ENCODE peak calls at places on chromosomes 7 and 10, in five cellular contexts. One of them, this sample, is unnamed.

GRCh38 chr10:29377333-29377961 is 88.6 kb downstream of the LYZL1 start:
- DNase-seq in CD8-positive, alpha-beta T cell: no peak
- DNase-seq in Panc1: no peak
- DNase-seq in A549: peak; percentile 21
- DNase-seq in PC-3: peak; percentile 33
- DNase-seq in this sample: no peak

GRCh38 chr7:44985033-44985695 is 6.3 kb upstream of the MYO1G start:
- DNase-seq in A549: no peak
- DNase-seq in Panc1: no peak
- DNase-seq in CD8-positive, alpha-beta T cell: no peak
- DNase-seq in PC-3: no peak
- DNase-seq in this sample: no peak

GRCh38 chr7:142788303-142789286 is 17.8 kb downstream of the PRSS2 start:
- DNase-seq in CD8-positive, alpha-beta T cell: no peak
- DNase-seq in Panc1: no peak
- DNase-seq in PC-3: no peak
- DNase-seq in A549: no peak
- DNase-seq in this sample: no peak

GRCh38 chr10:95485445-95485844 is 75.7 kb downstream of the SORBS1 start:
- DNase-seq in A549: no peak
- DNase-seq in PC-3: no peak
- DNase-seq in Panc1: no peak
- DNase-seq in CD8-positive, alpha-beta T cell: no peak
- DNase-seq in this sample: no peak

GRCh38 chr10:17227367-17228080 is 517 bp upstream of the VIM start:
- DNase-seq in PC-3: no peak
- DNase-seq in Panc1: no peak
- DNase-seq in CD8-positive, alpha-beta T cell: peak; percentile 34
- DNase-seq in A549: peak; percentile 34
- DNase-seq in this sample: no peak

GRCh38 chr7:42059275-42059674 is 177.7 kb downstream of the GLI3 start:
- DNase-seq in CD8-positive, alpha-beta T cell: no peak
- DNase-seq in A549: no peak
- DNase-seq in PC-3: no peak
- DNase-seq in Panc1: no peak
- DNase-seq in this sample: no peak

GRCh38 chr10:78437407-78437768 is 403.7 kb downstream of the RPS24 start:
- DNase-seq in A549: no peak
- DNase-seq in CD8-positive, alpha-beta T cell: no peak
- DNase-seq in PC-3: no peak
- DNase-seq in Panc1: no peak
- DNase-seq in this sample: no peak

GRCh38 chr10:118571123-118571522 is 24.3 kb downstream of the PRLHR start:
- DNase-seq in Panc1: no peak
- DNase-seq in PC-3: no peak
- DNase-seq in CD8-positive, alpha-beta T cell: no peak
- DNase-seq in A549: no peak
- DNase-seq in this sample: no peak

GRCh38 chr7:35185908-35186731 is 67.8 kb downstream of the TBX20 start:
- DNase-seq in A549: peak; percentile 84
- DNase-seq in PC-3: no peak
- DNase-seq in CD8-positive, alpha-beta T cell: no peak
- DNase-seq in Panc1: no peak
- DNase-seq in this sample: peak; percentile 68

GRCh38 chr10:77305650-77306632 is 331.7 kb downstream of the KCNMA1 start:
- DNase-seq in PC-3: peak; percentile 98
- DNase-seq in CD8-positive, alpha-beta T cell: no peak
- DNase-seq in Panc1: no peak
- DNase-seq in A549: no peak
- DNase-seq in this sample: no peak

GRCh38 chr10:70500812-70501301 is 22.3 kb downstream of the PALD1 start:
- DNase-seq in PC-3: no peak
- DNase-seq in CD8-positive, alpha-beta T cell: no peak
- DNase-seq in A549: no peak
- DNase-seq in Panc1: no peak
- DNase-seq in this sample: no peak

GRCh38 chr10:102300289-102300843 is 55.0 kb downstream of the GBF1 start:
- DNase-seq in CD8-positive, alpha-beta T cell: no peak
- DNase-seq in Panc1: no peak
- DNase-seq in A549: no peak
- DNase-seq in PC-3: peak; percentile 18
- DNase-seq in this sample: no peak

GRCh38 chr7:140375808-140376730 is 22.3 kb downstream of the SLC37A3 start:
- DNase-seq in A549: no peak
- DNase-seq in Panc1: no peak
- DNase-seq in CD8-positive, alpha-beta T cell: no peak
- DNase-seq in PC-3: no peak
- DNase-seq in this sample: no peak

GRCh38 chr7:33547880-33548279 is 357.5 kb upstream of the BMPER start:
- DNase-seq in CD8-positive, alpha-beta T cell: no peak
- DNase-seq in Panc1: no peak
- DNase-seq in PC-3: no peak
- DNase-seq in A549: no peak
- DNase-seq in this sample: no peak

GRCh38 chr7:81604075-81604807 is 165.6 kb downstream of the HGF start:
- DNase-seq in Panc1: no peak
- DNase-seq in A549: peak; percentile 34
- DNase-seq in CD8-positive, alpha-beta T cell: no peak
- DNase-seq in PC-3: peak; percentile 89
- DNase-seq in this sample: no peak

GRCh38 chr10:43437141-43437860 is 390 bp downstream of the ZNF487 start:
- DNase-seq in A549: peak; percentile 34
- DNase-seq in Panc1: no peak
- DNase-seq in PC-3: peak; percentile 12
- DNase-seq in CD8-positive, alpha-beta T cell: no peak
- DNase-seq in this sample: no peak

GRCh38 chr10:1058017-1058416 is 1.8 kb downstream of the WDR37 start:
- DNase-seq in CD8-positive, alpha-beta T cell: no peak
- DNase-seq in A549: no peak
- DNase-seq in Panc1: no peak
- DNase-seq in PC-3: no peak
- DNase-seq in this sample: no peak

GRCh38 chr7:2275101-2275500 is 33.1 kb downstream of the NUDT1 start:
- DNase-seq in PC-3: no peak
- DNase-seq in Panc1: no peak
- DNase-seq in A549: no peak
- DNase-seq in CD8-positive, alpha-beta T cell: no peak
- DNase-seq in this sample: no peak
- TF ChIP-seq CTCF in PC-3: no peak
- TF ChIP-seq CTCF in Panc1: no peak
- TF ChIP-seq CTCF in A549: no peak
- TF ChIP-seq CTCF in CD8-positive, alpha-beta T cell: no peak
- TF ChIP-seq CTCF in this sample: no peak

DNA sequence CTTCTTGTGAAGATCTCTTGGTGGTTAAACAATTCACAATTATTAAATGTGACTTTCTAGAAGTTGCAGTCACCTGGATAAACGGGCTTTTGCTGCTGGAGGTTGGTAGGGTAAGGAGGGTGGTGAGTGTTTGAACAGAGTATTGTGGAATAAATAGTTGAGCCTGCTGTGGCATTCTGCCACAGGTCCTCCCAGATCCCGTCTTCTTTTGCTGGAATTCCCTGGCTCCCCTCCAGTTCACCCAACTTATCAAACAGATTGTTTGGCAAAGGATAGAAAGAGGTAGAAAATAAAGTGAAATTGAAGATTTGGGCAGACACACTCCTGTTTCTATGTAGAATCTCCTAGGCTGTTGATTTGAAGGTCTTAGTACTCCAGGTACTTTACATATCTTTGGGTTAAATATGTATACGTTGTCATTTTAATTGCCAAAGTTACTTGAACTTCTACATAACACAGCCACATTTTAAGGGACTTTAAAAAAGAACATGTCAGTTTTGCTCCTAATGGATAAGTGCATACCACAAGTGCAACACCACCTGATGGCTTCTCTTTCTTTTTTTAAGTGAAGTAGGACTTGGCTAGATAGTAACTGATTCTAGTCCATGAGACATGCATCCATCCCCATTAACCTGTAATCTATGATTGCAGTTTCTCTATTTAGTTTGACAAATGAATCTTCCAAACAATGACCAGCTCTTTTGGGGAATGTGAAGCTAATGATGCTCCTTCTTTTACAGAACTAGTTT is 83.0 kb downstream of the ARL4A start:
- DNase-seq in CD8-positive, alpha-beta T cell: no peak
- DNase-seq in A549: peak; percentile 36
- DNase-seq in Panc1: no peak
- DNase-seq in PC-3: peak; percentile 81
- DNase-seq in this sample: no peak
- H3K4me3 ChIP-seq in CD8-positive, alpha-beta T cell: no peak overlapping the region
- H3K4me3 ChIP-seq in A549: no peak overlapping the region
- H3K4me3 ChIP-seq in Panc1: no peak overlapping the region
- H3K4me3 ChIP-seq in PC-3: no peak overlapping the region
- H3K4me3 ChIP-seq in this sample: no peak overlapping the region

GRCh38 chr7:151506901-151507382 is 12.8 kb downstream of the RHEB start:
- DNase-seq in Panc1: no peak
- DNase-seq in CD8-positive, alpha-beta T cell: no peak
- DNase-seq in A549: peak; percentile 31
- DNase-seq in PC-3: peak; percentile 54
- DNase-seq in this sample: no peak
- H3K27ac ChIP-seq in Panc1: peak overlapping the region; percentile 12
- H3K27ac ChIP-seq in CD8-positive, alpha-beta T cell: no peak overlapping the region
- H3K27ac ChIP-seq in A549: peak overlapping the region; percentile 9
- H3K27ac ChIP-seq in PC-3: peak overlapping the region; percentile 2
- H3K27ac ChIP-seq in this sample: peak overlapping the region; percentile 40

GRCh38 chr7:150323682-150324365 is 479 bp upstream of the ACTR3C start:
- DNase-seq in Panc1: no peak
- DNase-seq in PC-3: peak; percentile 8
- DNase-seq in A549: no peak
- DNase-seq in CD8-positive, alpha-beta T cell: no peak
- DNase-seq in this sample: no peak

GRCh38 chr7:150322114-150322832 is 882 bp upstream of the LRRC61 start:
- DNase-seq in A549: no peak
- DNase-seq in PC-3: no peak
- DNase-seq in Panc1: no peak
- DNase-seq in CD8-positive, alpha-beta T cell: peak; percentile 37
- DNase-seq in this sample: no peak

GRCh38 chr7:150324366-150324961 is 1.1 kb upstream of the ACTR3C start:
- DNase-seq in CD8-positive, alpha-beta T cell: no peak
- DNase-seq in A549: no peak
- DNase-seq in PC-3: no peak
- DNase-seq in Panc1: no peak
- DNase-seq in this sample: peak; percentile 56

GRCh38 chr7:150321788-150322113 is 1.4 kb upstream of the LRRC61 start:
- DNase-seq in A549: no peak
- DNase-seq in CD8-positive, alpha-beta T cell: no peak
- DNase-seq in Panc1: no peak
- DNase-seq in PC-3: no peak
- DNase-seq in this sample: peak; percentile 58

GRCh38 chr7:150322833-150323681 is at the start of the genes ACTR3C and LRRC61:
- DNase-seq in A549: no peak
- DNase-seq in CD8-positive, alpha-beta T cell: peak; percentile 68
- DNase-seq in Panc1: no peak
- DNase-seq in PC-3: peak; percentile 39
- DNase-seq in this sample: peak; percentile 67
- TF ChIP-seq CTCF in A549: no peak
- TF ChIP-seq CTCF in CD8-positive, alpha-beta T cell: no peak
- TF ChIP-seq CTCF in Panc1: no peak
- TF ChIP-seq CTCF in PC-3: peak; percentile 23
- TF ChIP-seq CTCF in this sample: no peak

GRCh38 chr7:4709187-4709586 is 27.1 kb downstream of the FOXK1 start:
- DNase-seq in Panc1: no peak
- DNase-seq in A549: no peak
- DNase-seq in CD8-positive, alpha-beta T cell: no peak
- DNase-seq in PC-3: no peak
- DNase-seq in this sample: no peak
- H3K4me3 ChIP-seq in Panc1: no peak overlapping the region
- H3K4me3 ChIP-seq in A549: no peak overlapping the region
- H3K4me3 ChIP-seq in CD8-positive, alpha-beta T cell: no peak overlapping the region
- H3K4me3 ChIP-seq in PC-3: no peak overlapping the region
- H3K4me3 ChIP-seq in this sample: no peak overlapping the region

This sample was measured in coronary artery.